ENCODE peak calls at places on chromosomes 5 and 9, in six cellular contexts. B, G, O, Y, K and P are unnamed samples.

GRCh38 chr5:150352531-150353394 is 4.7 kb upstream of the TCOF1 start:
- DNase-seq in Y (no peak), G (no peak), O (peak), K (no peak), B (no peak), P (no peak)

GRCh38 chr9:89631381-89631780 is 26.6 kb downstream of the GADD45G start:
- DNase-seq in K (no peak), G (no peak), B (no peak), Y (no peak), O (no peak), P (no peak)

GRCh38 chr5:142758062-142758802 is 11.9 kb upstream of the ARHGAP26 start:
- DNase-seq in K (no peak), Y (no peak), B (no peak), G (no peak), O (no peak), P (no peak)

GRCh38 chr9:5843450-5844249 is 10.7 kb upstream of the ERMP1 start:
- DNase-seq in B (peak), Y (no peak), O (peak), G (peak), K (no peak), P (no peak)

GRCh38 chr5:150217041-150217440 is 27.2 kb downstream of the SLC6A7 start:
- DNase-seq in O (no peak), B (no peak), G (no peak), K (no peak), Y (peak), P (no peak)

GRCh38 chr5:2155556-2155955 is 272.8 kb upstream of the IRX4 start:
- DNase-seq in Y (no peak), K (no peak), O (no peak), G (no peak), B (no peak), P (no peak)

GRCh38 chr9:71710856-71711255 is 57.5 kb downstream of the CEMIP2 start:
- DNase-seq in Y (no peak), O (no peak), K (no peak), G (no peak), B (no peak), P (no peak)

GRCh38 chr9:131714161-131714646 is 25.7 kb downstream of the RAPGEF1 start:
- DNase-seq in G (no peak), Y (no peak), B (peak), K (peak), O (peak), P (peak)

GRCh38 chr5:81420039-81420667 is 26.2 kb upstream of the ACOT12 start:
- DNase-seq in G (peak), K (no peak), O (peak), Y (no peak), B (peak), P (no peak)

GRCh38 chr5:10977011-10977410 is 216.0 kb upstream of the DAP start:
- DNase-seq in K (no peak), B (no peak), G (no peak), Y (no peak), O (no peak), P (no peak)

GRCh38 chr5:32241034-32241783 is 67.1 kb upstream of the GOLPH3 start:
- DNase-seq in K (no peak), B (no peak), G (no peak), Y (no peak), O (no peak), P (no peak)

GRCh38 chr9:137031904-137032639 is at the start of gene FUT7:
- DNase-seq in B (no peak), O (no peak), G (no peak), K (no peak), Y (no peak), P (no peak)

GRCh38 chr9:115006660-115007059 is 76.3 kb upstream of the TNFSF8 start:
- DNase-seq in G (no peak), O (peak), B (peak), Y (no peak), K (no peak), P (no peak)

GRCh38 chr5:180008433-180008832 is 63.1 kb downstream of the RNF130 start:
- DNase-seq in B (no peak), O (no peak), G (no peak), K (no peak), Y (no peak), P (no peak)

GRCh38 chr5:62167651-62168050 is 138.4 kb upstream of the KIF2A start:
- DNase-seq in G (no peak), B (no peak), K (no peak), O (no peak), Y (no peak), P (no peak)

GRCh38 chr9:113221800-113222481 is 597 bp downstream of the SLC31A1 start:
- DNase-seq in B (no peak), K (no peak), O (no peak), Y (no peak), G (no peak), P (no peak)

GRCh38 chr5:160359816-160360215 is 10.6 kb downstream of the C1QTNF2 start:
- DNase-seq in B (no peak), K (no peak), Y (no peak), G (no peak), O (no peak), P (peak)

GRCh38 chr9:3482578-3482977 is 43.2 kb downstream of the RFX3 start:
- DNase-seq in K (no peak), Y (no peak), O (no peak), G (no peak), B (no peak), P (no peak)

GRCh38 chr5:180799902-180800801 is 2.5 kb downstream of the MGAT1 start:
- DNase-seq in G (no peak), Y (peak), K (no peak), O (peak), B (peak), P (no peak)

GRCh38 chr5:33513786-33514185 is 73.0 kb downstream of the TARS1 start:
- DNase-seq in G (no peak), Y (no peak), B (peak), O (peak), K (no peak), P (no peak)

GRCh38 chr5:142792865-142793232 is 22.7 kb downstream of the ARHGAP26 start:
- DNase-seq in Y (no peak), B (no peak), G (no peak), O (no peak), K (no peak), P (no peak)

GRCh38 chr9:124415852-124416484 is 726 bp upstream of the PSMB7 start:
- DNase-seq in Y (no peak), K (no peak), O (no peak), B (no peak), G (no peak), P (no peak)
- H3K4me3 ChIP-seq in Y (peak), K (peak), O (no peak), B (peak), G (no peak), P (peak)

GRCh38 chr9:16871358-16872151 is 1.1 kb upstream of the BNC2 start:
- DNase-seq in Y (peak), O (peak), K (peak), B (peak), G (no peak), P (no peak)
- H3K4me3 ChIP-seq in Y (peak), O (peak), K (peak), B (peak), G (peak), P (peak)

GRCh38 chr5:6449465-6450158 is 953 bp downstream of the UBE2QL1 start:
- DNase-seq in O (no peak), B (no peak), K (no peak), G (no peak), Y (no peak), P (no peak)
- H3K4me3 ChIP-seq in O (no peak), B (peak), K (peak), G (no peak), Y (peak), P (peak)

GRCh38 chr9:92804727-92805126 is 40.1 kb upstream of the BICD2 start:
- DNase-seq in Y (no peak), G (no peak), O (no peak), B (no peak), K (no peak), P (no peak)

GRCh38 chr9:92807031-92807756 is 42.6 kb upstream of the BICD2 start:
- DNase-seq in G (no peak), O (peak), K (no peak), Y (no peak), B (no peak), P (no peak)

GRCh38 chr9:92808726-92809451 is 44.3 kb upstream of the BICD2 start:
- DNase-seq in O (peak), G (no peak), Y (peak), K (peak), B (peak), P (no peak)

DNA sequence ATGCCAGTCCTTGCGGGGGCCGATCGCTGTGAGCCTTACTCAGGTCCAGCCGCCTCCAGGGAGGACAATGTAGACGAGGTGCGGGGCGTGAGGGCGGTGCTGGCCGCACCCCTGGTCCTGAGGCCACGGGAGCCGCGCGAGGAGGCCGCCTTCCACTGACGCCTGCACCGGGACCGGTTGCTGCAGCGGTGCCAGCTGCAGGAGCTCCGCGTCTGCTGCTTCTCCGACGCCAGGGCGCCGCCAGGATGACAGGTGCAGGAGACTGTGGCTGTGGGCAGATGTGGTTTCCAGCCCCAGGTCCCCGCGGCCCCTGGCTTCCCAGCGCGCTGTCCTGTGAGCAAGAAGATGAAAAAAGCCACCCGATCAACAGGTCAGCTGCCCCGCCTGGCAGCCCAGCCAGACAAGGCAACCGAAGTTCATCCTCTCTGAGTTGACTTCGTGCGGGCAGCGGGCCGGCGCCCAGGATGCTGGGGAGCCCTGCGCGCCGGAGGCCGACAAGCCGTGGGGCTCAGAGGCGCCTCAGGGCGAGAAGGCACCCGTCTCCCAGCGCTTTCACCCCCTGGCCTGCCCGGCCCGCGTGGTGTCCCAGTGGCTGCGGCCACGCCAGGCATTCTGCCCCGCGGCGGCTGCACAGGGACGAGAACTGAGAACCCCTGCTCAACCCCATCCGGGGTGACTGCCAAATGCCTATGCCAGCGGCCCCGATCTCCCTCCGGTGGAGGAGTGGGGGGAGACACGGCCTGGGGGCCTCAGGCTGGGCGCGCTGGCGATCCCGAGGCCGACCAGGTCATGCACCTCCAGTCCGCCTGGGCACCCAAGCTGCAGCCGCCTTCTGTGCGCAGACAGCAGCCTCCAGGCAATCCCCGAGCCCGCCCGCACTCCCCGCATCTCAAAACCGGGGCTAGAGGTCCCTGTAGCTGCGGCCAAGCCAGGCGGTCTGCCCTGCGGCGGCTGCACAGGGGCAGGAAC is 43.4 kb upstream of the BICD2 start:
- DNase-seq in G (no peak), O (peak), K (no peak), Y (no peak), B (no peak), P (no peak)
- H3K4me3 ChIP-seq in G (no peak), O (no peak), K (peak), Y (peak), B (no peak), P (peak)

GRCh38 chr9:97853844-97854695 is 1.0 kb downstream of the FOXE1 start:
- DNase-seq in K (no peak), B (peak), G (no peak), Y (no peak), O (peak), P (no peak)
- H3K4me3 ChIP-seq in K (peak), B (peak), G (no peak), Y (peak), O (peak), P (peak)

GRCh38 chr9:93468763-93469456 is 15.5 kb upstream of the FAM120AOS start:
- DNase-seq in B (peak), Y (peak), O (peak), G (no peak), K (no peak), P (no peak)
- H3K4me3 ChIP-seq in B (no peak), Y (no peak), O (peak), G (no peak), K (peak), P (no peak)

DNA sequence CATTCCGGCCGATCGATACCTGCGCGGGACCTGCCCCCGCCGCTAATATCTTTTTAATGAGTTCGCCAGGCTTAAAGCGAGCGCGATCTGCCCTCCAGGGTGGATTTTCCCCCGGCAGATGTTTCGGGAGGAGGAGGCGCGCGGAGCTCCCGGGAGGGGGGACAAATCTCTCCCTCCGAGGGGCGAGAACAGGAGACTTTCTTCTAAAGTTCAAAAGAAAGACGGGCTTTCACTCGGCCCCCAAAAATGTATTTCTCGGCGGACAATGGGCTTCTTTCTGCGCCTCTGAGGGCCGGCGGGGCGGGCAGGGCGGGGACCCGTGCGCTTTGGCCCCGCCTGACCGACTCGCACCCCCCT is 4.1 kb upstream of the PRDM12 start:
- DNase-seq in Y (no peak), O (no peak), G (no peak), B (no peak), K (no peak), P (no peak)
- H3K4me3 ChIP-seq in Y (peak), O (no peak), G (no peak), B (no peak), K (peak), P (peak)

GRCh38 chr9:126371007-126371870 is 44.6 kb downstream of the MVB12B start:
- DNase-seq in K (no peak), O (no peak), G (no peak), B (no peak), Y (no peak), P (no peak)
- H3K4me3 ChIP-seq in K (no peak), O (no peak), G (no peak), B (no peak), Y (no peak), P (no peak)

GRCh38 chr9:108442604-108443277 is 413.0 kb downstream of the ACTL7B start:
- DNase-seq in Y (no peak), G (no peak), K (no peak), O (peak), B (no peak), P (no peak)

GRCh38 chr9:108443278-108443633 is 412.5 kb downstream of the ACTL7B start:
- DNase-seq in Y (no peak), G (peak), O (peak), B (no peak), K (no peak), P (no peak)

GRCh38 chr9:108443741-108444140 is 412.0 kb downstream of the ACTL7B start:
- DNase-seq in K (no peak), O (peak), B (peak), Y (no peak), G (peak), P (no peak)

GRCh38 chr9:108445431-108446018 is 410.3 kb downstream of the ACTL7B start:
- DNase-seq in G (no peak), O (no peak), K (no peak), Y (no peak), B (no peak), P (no peak)

GRCh38 chr9:108444400-108445358 is 411.1 kb downstream of the ACTL7B start:
- DNase-seq in O (peak), K (no peak), G (peak), B (peak), Y (no peak), P (no peak)
- H3K4me3 ChIP-seq in O (peak), K (no peak), G (peak), B (no peak), Y (no peak), P (peak)